ENCODE peak calls at places on chromosomes 3 and 15, in four cellular contexts. One of them, this sample, is unnamed.
A peak's percentile ranks its signal among the peaks of the same experiment; 100 is the strongest.

GRCh38 chr15:87907676-87908446 is 348.7 kb downstream of the NTRK3 start:
- DNase-seq in colonic mucosa: no peak
- DNase-seq in gastrocnemius medialis: no peak
- DNase-seq in WERI-Rb-1: no peak
- DNase-seq in this sample: no peak

GRCh38 chr15:45863881-45864580 is 229.2 kb downstream of the SQOR start:
- DNase-seq in WERI-Rb-1: no peak
- DNase-seq in gastrocnemius medialis: no peak
- DNase-seq in colonic mucosa: no peak
- DNase-seq in this sample: peak; percentile 85

GRCh38 chr15:78075490-78076230 is 1.9 kb downstream of the TBC1D2B start:
- DNase-seq in WERI-Rb-1: no peak
- DNase-seq in colonic mucosa: peak; percentile 84
- DNase-seq in gastrocnemius medialis: no peak
- DNase-seq in this sample: peak; percentile 66

GRCh38 chr3:143313598-143314188 is 194.1 kb downstream of the CHST2 start:
- DNase-seq in gastrocnemius medialis: no peak
- DNase-seq in WERI-Rb-1: no peak
- DNase-seq in colonic mucosa: no peak
- DNase-seq in this sample: no peak

GRCh38 chr15:39584662-39585393 is 3.9 kb downstream of the THBS1 start:
- DNase-seq in colonic mucosa: no peak
- DNase-seq in WERI-Rb-1: no peak
- DNase-seq in gastrocnemius medialis: no peak
- DNase-seq in this sample: no peak

GRCh38 chr3:149441662-149442442 is 32.6 kb upstream of the TM4SF4 start:
- DNase-seq in gastrocnemius medialis: no peak
- DNase-seq in colonic mucosa: no peak
- DNase-seq in WERI-Rb-1: no peak
- DNase-seq in this sample: no peak

GRCh38 chr15:99618941-99619411 is 53.2 kb downstream of the MEF2A start:
- DNase-seq in WERI-Rb-1: no peak
- DNase-seq in colonic mucosa: no peak
- DNase-seq in gastrocnemius medialis: no peak
- DNase-seq in this sample: no peak

GRCh38 chr3:135075157-135075556 is 280.1 kb downstream of the EPHB1 start:
- DNase-seq in gastrocnemius medialis: no peak
- DNase-seq in colonic mucosa: no peak
- DNase-seq in WERI-Rb-1: no peak
- DNase-seq in this sample: no peak

GRCh38 chr3:105827959-105828358 is 40.9 kb downstream of the CBLB start:
- DNase-seq in colonic mucosa: peak; percentile 46
- DNase-seq in gastrocnemius medialis: no peak
- DNase-seq in WERI-Rb-1: peak; percentile 6
- DNase-seq in this sample: peak; percentile 32

GRCh38 chr15:62241135-62241770 is 76.2 kb upstream of the C2CD4B start:
- DNase-seq in colonic mucosa: peak; percentile 31
- DNase-seq in gastrocnemius medialis: no peak
- DNase-seq in WERI-Rb-1: peak; percentile 63
- DNase-seq in this sample: peak; percentile 20

GRCh38 chr3:36097180-36097579 is 283.1 kb upstream of the STAC start:
- DNase-seq in gastrocnemius medialis: no peak
- DNase-seq in WERI-Rb-1: no peak
- DNase-seq in colonic mucosa: no peak
- DNase-seq in this sample: no peak

GRCh38 chr15:86079491-86080266 is at the start of gene AGBL1:
- DNase-seq in gastrocnemius medialis: peak; percentile 87
- DNase-seq in WERI-Rb-1: peak; percentile 16
- DNase-seq in colonic mucosa: no peak
- DNase-seq in this sample: peak; percentile 13

GRCh38 chr3:3998140-3998977 is 199.1 kb downstream of the LRRN1 start:
- DNase-seq in WERI-Rb-1: peak; percentile 57
- DNase-seq in colonic mucosa: peak; percentile 23
- DNase-seq in gastrocnemius medialis: no peak
- DNase-seq in this sample: peak; percentile 79

GRCh38 chr3:177299250-177299649 is 102.0 kb upstream of the TBL1XR1 start:
- DNase-seq in colonic mucosa: no peak
- DNase-seq in gastrocnemius medialis: no peak
- DNase-seq in WERI-Rb-1: no peak
- DNase-seq in this sample: no peak

GRCh38 chr3:6549296-6549695 is 311.6 kb upstream of the GRM7 start:
- DNase-seq in gastrocnemius medialis: no peak
- DNase-seq in WERI-Rb-1: no peak
- DNase-seq in colonic mucosa: no peak
- DNase-seq in this sample: no peak

GRCh38 chr3:126033051-126033745 is 50.7 kb downstream of the SLC41A3 start:
- DNase-seq in gastrocnemius medialis: no peak
- DNase-seq in WERI-Rb-1: no peak
- DNase-seq in colonic mucosa: peak; percentile 9
- DNase-seq in this sample: no peak

GRCh38 chr15:69042531-69042930 is 28.0 kb downstream of the NOX5 start:
- DNase-seq in WERI-Rb-1: no peak
- DNase-seq in colonic mucosa: no peak
- DNase-seq in gastrocnemius medialis: no peak
- DNase-seq in this sample: no peak

GRCh38 chr15:90306560-90306959 is 41.1 kb downstream of the NGRN start:
- DNase-seq in WERI-Rb-1: no peak
- DNase-seq in gastrocnemius medialis: no peak
- DNase-seq in colonic mucosa: no peak
- DNase-seq in this sample: no peak

GRCh38 chr15:66848666-66849392 is 146.8 kb downstream of the SMAD6 start:
- DNase-seq in colonic mucosa: peak; percentile 12
- DNase-seq in WERI-Rb-1: no peak
- DNase-seq in gastrocnemius medialis: no peak
- DNase-seq in this sample: no peak

GRCh38 chr3:44511238-44511567 is 33.7 kb upstream of the ZNF445 start:
- DNase-seq in gastrocnemius medialis: no peak
- DNase-seq in colonic mucosa: peak; percentile 28
- DNase-seq in WERI-Rb-1: no peak
- DNase-seq in this sample: peak; percentile 8

GRCh38 chr3:155354658-155355057 is 61.2 kb upstream of the STRIT1 start:
- DNase-seq in colonic mucosa: no peak
- DNase-seq in gastrocnemius medialis: no peak
- DNase-seq in WERI-Rb-1: no peak
- DNase-seq in this sample: no peak
- H3K4me3 ChIP-seq in colonic mucosa: no peak overlapping the region
- H3K4me3 ChIP-seq in gastrocnemius medialis: no peak overlapping the region
- H3K4me3 ChIP-seq in WERI-Rb-1: no peak overlapping the region
- H3K4me3 ChIP-seq in this sample: no peak overlapping the region

GRCh38 chr3:171770689-171771620 is 39.3 kb downstream of the PLD1 start:
- DNase-seq in colonic mucosa: peak; percentile 67
- DNase-seq in gastrocnemius medialis: no peak
- DNase-seq in WERI-Rb-1: peak; percentile 20
- DNase-seq in this sample: peak; percentile 86
- H3K4me3 ChIP-seq in colonic mucosa: peak overlapping the region; percentile 34
- H3K4me3 ChIP-seq in gastrocnemius medialis: peak overlapping the region; percentile 42
- H3K4me3 ChIP-seq in WERI-Rb-1: no peak overlapping the region
- H3K4me3 ChIP-seq in this sample: peak overlapping the region; percentile 60

DNA sequence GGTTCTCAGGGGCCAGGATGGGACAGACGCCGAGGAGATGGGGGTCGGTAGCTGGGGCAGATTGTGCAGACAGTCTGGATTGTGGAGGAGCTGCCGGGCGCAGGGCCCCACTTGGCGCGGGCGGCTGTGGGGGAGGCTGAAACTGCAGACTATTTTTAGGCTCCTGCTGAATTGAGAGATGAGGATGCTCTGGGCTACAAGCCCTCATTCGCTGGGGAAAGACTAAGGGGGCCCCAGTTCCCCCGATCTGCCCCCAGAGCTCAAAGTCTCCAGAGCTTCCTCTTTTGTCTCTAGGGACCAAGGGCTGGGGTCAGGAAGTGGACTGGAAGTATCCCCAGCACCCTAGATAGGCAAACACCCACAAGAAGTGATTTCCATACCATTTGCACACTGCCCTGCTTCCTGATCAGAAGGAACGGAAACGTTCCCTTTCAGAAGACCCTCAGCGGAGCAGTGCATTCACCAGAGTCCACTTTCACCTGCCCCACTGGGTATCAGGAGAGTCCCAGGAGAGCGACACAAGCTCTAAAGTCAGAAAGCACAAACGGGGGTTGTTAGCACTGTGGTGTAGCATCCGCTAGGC is 29.7 kb downstream of the SEMA7A start:
- DNase-seq in gastrocnemius medialis: no peak
- DNase-seq in WERI-Rb-1: no peak
- DNase-seq in colonic mucosa: no peak
- DNase-seq in this sample: no peak
- H3K4me3 ChIP-seq in gastrocnemius medialis: no peak overlapping the region
- H3K4me3 ChIP-seq in WERI-Rb-1: no peak overlapping the region
- H3K4me3 ChIP-seq in colonic mucosa: no peak overlapping the region
- H3K4me3 ChIP-seq in this sample: no peak overlapping the region

GRCh38 chr3:12994607-12995388 is 78.4 kb downstream of the IQSEC1 start:
- DNase-seq in colonic mucosa: peak; percentile 88
- DNase-seq in gastrocnemius medialis: peak; percentile 81
- DNase-seq in WERI-Rb-1: peak; percentile 93
- DNase-seq in this sample: peak; percentile 68

GRCh38 chr3:12996181-12996506 is 77.1 kb downstream of the IQSEC1 start:
- DNase-seq in WERI-Rb-1: no peak
- DNase-seq in gastrocnemius medialis: no peak
- DNase-seq in colonic mucosa: no peak
- DNase-seq in this sample: no peak

GRCh38 chr3:12993623-12994356 is 79.4 kb downstream of the IQSEC1 start:
- DNase-seq in colonic mucosa: peak; percentile 32
- DNase-seq in gastrocnemius medialis: no peak
- DNase-seq in WERI-Rb-1: no peak
- DNase-seq in this sample: no peak

GRCh38 chr3:12994357-12994606 is 78.9 kb downstream of the IQSEC1 start:
- DNase-seq in gastrocnemius medialis: no peak
- DNase-seq in WERI-Rb-1: no peak
- DNase-seq in colonic mucosa: peak; percentile 71
- DNase-seq in this sample: no peak

DNA sequence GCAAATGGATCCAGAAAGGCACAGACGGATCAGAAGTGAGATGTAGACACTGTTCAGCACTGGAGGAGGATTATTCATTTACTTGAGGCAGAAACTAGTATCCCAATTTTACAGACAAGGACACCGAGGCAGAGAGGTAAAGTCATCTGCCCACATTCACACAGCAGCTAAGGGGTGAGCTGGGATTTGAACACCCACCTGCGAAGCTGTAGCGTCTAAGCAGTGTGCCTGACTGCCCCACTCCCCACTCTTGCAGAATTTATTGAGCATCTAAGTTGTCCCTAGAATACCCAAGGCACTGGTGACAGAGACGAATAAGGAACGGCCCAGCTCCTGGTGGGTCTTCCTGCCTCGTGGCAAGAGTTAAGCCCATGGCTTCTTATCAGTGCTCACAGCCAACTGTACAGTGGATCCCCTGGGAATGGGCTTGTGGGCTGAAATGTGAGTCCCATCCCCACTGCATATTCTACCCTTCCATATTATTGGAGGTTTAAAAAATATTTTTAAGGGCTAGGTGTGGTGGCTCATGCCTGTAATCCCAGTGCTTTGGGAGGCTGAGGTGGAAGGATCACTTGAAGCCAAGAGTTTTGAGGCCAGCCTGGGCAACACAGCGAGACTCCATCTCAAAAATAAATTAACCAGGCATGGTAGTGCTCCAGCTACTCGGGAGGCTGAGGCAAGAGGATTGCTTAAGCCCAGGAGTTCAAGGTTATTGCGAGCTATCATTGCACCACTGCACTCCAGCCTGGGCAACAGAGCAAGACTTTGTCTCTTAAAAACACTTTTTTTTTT is 77.6 kb downstream of the IQSEC1 start:
- DNase-seq in gastrocnemius medialis: no peak
- DNase-seq in colonic mucosa: no peak
- DNase-seq in WERI-Rb-1: no peak
- DNase-seq in this sample: no peak
- H3K4me3 ChIP-seq in gastrocnemius medialis: peak overlapping the region; percentile 78
- H3K4me3 ChIP-seq in colonic mucosa: peak overlapping the region; percentile 59
- H3K4me3 ChIP-seq in WERI-Rb-1: no peak overlapping the region
- H3K4me3 ChIP-seq in this sample: no peak overlapping the region

DNA sequence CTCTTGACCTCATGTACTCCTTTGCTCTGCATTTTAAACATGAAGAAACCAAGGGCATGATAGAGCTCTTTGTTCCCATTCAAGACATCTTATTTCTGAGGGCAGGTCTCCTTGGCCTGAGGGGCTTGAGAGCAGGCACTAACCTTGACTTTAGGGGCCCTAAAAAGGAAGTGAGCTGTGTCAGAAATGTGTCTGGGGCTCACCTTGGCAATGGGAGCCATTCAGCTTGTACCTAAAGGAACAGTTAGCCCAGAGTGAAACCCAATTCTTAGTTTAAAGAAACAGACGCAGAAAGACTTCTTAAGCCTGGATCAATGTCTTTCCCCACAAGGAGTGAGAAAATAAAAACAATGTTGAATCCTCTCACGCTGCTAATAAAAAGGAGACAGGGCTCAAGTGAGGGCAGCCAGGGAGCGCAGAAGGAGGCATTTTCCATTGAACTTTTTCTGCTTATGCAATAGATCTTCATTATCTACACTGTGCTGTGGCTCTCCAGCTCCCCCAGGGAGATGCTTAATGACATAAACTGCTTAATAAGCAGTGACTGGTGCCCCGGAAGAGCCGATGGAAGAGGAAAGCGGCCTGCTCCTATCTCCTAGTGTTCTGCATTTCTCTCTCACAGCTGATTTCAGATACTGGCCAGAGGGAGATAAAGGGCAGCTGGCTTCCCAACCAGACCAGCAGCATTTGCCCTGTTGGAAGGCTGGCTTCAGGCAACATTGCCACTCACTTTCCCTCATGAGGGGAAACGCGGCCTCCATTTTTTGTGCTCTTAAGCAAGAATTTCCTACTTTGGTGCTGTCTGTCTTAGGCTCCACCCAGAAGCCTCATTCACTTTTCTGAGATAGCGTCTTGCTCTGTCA is 152.0 kb downstream of the OPA1 start:
- DNase-seq in WERI-Rb-1: no peak
- DNase-seq in gastrocnemius medialis: no peak
- DNase-seq in colonic mucosa: no peak
- DNase-seq in this sample: no peak
- H3K4me3 ChIP-seq in WERI-Rb-1: no peak overlapping the region
- H3K4me3 ChIP-seq in gastrocnemius medialis: no peak overlapping the region
- H3K4me3 ChIP-seq in colonic mucosa: no peak overlapping the region
- H3K4me3 ChIP-seq in this sample: no peak overlapping the region